ENCODE peak calls at places on chromosome 17, in ten cellular contexts. H is A549, T is ovary, J is tibial nerve, S is suprapubic skin, L is sigmoid colon, K is K562, V is SK-N-SH, D is GM12878, M is stomach. R is an unnamed sample.

GRCh38 chr17:12406623-12407228 is 259.0 kb upstream of the MYOCD start:
- DNase-seq in H (no peak), T (no peak), J (no peak), S (no peak), L (no peak), K (no peak), V (no peak), D (no peak), M (no peak), R (no peak)

GRCh38 chr17:74497471-74497870 is 31.0 kb downstream of the CD300A start:
- DNase-seq in H (no peak), T (no peak), J (no peak), S (peak; percentile 52), L (peak; percentile 50), K (peak; percentile 1), V (no peak), D (no peak), M (no peak), R (no peak)

GRCh38 chr17:79812206-79812968 is 15.5 kb upstream of the CBX8 start:
- DNase-seq in H (no peak), T (no peak), J (no peak), S (no peak), L (no peak), K (no peak), V (peak; percentile 48), D (no peak), M (no peak), R (no peak)

GRCh38 chr17:13346996-13347762 is 254.6 kb downstream of the HS3ST3A1 start:
- DNase-seq in H (no peak), T (no peak), J (no peak), S (no peak), L (no peak), K (no peak), V (no peak), D (no peak), M (no peak), R (no peak)

GRCh38 chr17:10292057-10292931 is 80.5 kb downstream of the MYH13 start:
- DNase-seq in H (no peak), T (peak; percentile 28), J (no peak), S (no peak), L (peak; percentile 80), K (no peak), V (no peak), D (peak; percentile 20), M (no peak), R (peak; percentile 11)

GRCh38 chr17:59534583-59534982 is 30.8 kb upstream of the DHX40 start:
- DNase-seq in H (peak; percentile 56), T (no peak), J (no peak), S (no peak), L (no peak), K (peak; percentile 23), V (peak; percentile 58), D (no peak), M (no peak), R (no peak)

GRCh38 chr17:71180801-71181385 is 939.9 kb upstream of the SOX9 start:
- DNase-seq in H (no peak), T (no peak), J (no peak), S (no peak), L (peak; percentile 82), K (no peak), V (peak; percentile 33), D (no peak), M (no peak), R (peak; percentile 75)

GRCh38 chr17:19943599-19943998 is 34.0 kb downstream of the AKAP10 start:
- DNase-seq in H (no peak), T (no peak), J (no peak), S (no peak), L (no peak), K (no peak), V (no peak), D (no peak), M (no peak), R (no peak)

GRCh38 chr17:72497915-72498314 is 377.1 kb downstream of the SOX9 start:
- DNase-seq in H (no peak), T (no peak), J (no peak), S (no peak), L (no peak), K (no peak), V (no peak), D (no peak), M (no peak), R (no peak)

GRCh38 chr17:4536742-4537411 is 18.3 kb downstream of the MYBBP1A start:
- DNase-seq in H (no peak), T (no peak), J (no peak), S (no peak), L (no peak), K (no peak), V (no peak), D (no peak), M (no peak), R (no peak)

GRCh38 chr17:66625321-66625767 is 209.6 kb upstream of the CACNG5 start:
- DNase-seq in H (peak; percentile 85), T (no peak), J (no peak), S (no peak), L (no peak), K (peak; percentile 23), V (peak; percentile 63), D (no peak), M (no peak), R (no peak)

GRCh38 chr17:31595076-31595475 is 203.6 kb downstream of the RAB11FIP4 start:
- DNase-seq in H (no peak), T (no peak), J (no peak), S (peak; percentile 52), L (no peak), K (no peak), V (no peak), D (no peak), M (no peak), R (no peak)

GRCh38 chr17:66549312-66549705 is 246.9 kb downstream of the PRKCA start:
- DNase-seq in H (no peak), T (no peak), J (no peak), S (no peak), L (no peak), K (no peak), V (no peak), D (no peak), M (no peak), R (no peak)

GRCh38 chr17:47220531-47220999 is 11.4 kb downstream of the MYL4 start:
- DNase-seq in H (no peak), T (no peak), J (no peak), S (peak; percentile 41), L (no peak), K (no peak), V (no peak), D (no peak), M (no peak), R (no peak)

GRCh38 chr17:34412022-34412421 is 49.0 kb upstream of the CCL1 start:
- DNase-seq in H (no peak), T (no peak), J (no peak), S (no peak), L (no peak), K (no peak), V (no peak), D (no peak), M (no peak), R (no peak)

GRCh38 chr17:39264119-39264518 is 38.4 kb upstream of the STAC2 start:
- DNase-seq in H (no peak), T (no peak), J (peak; percentile 71), S (no peak), L (no peak), K (no peak), V (no peak), D (no peak), M (no peak), R (no peak)

GRCh38 chr17:60604686-60605334 is 4.8 kb downstream of the PPM1D start:
- DNase-seq in H (no peak), T (no peak), J (no peak), S (no peak), L (no peak), K (no peak), V (no peak), D (no peak), M (no peak), R (no peak)

GRCh38 chr17:64153565-64153964 is 23.6 kb upstream of the ERN1 start:
- DNase-seq in H (no peak), T (no peak), J (no peak), S (no peak), L (no peak), K (no peak), V (no peak), D (no peak), M (no peak), R (no peak)
- TF ChIP-seq EP300 in H (no peak), T (no peak), J (no peak), S (no peak), L (no peak), K (no peak), V (no peak), D (no peak), M (no peak), R (no peak)

GRCh38 chr17:37368577-37368976 is 7.2 kb upstream of the C17orf78 start:
- DNase-seq in H (no peak), T (no peak), J (no peak), S (no peak), L (no peak), K (no peak), V (no peak), D (no peak), M (no peak), R (no peak)
- TF ChIP-seq EP300 in H (no peak), T (no peak), J (no peak), S (no peak), L (no peak), K (no peak), V (no peak), D (no peak), M (no peak), R (no peak)

DNA sequence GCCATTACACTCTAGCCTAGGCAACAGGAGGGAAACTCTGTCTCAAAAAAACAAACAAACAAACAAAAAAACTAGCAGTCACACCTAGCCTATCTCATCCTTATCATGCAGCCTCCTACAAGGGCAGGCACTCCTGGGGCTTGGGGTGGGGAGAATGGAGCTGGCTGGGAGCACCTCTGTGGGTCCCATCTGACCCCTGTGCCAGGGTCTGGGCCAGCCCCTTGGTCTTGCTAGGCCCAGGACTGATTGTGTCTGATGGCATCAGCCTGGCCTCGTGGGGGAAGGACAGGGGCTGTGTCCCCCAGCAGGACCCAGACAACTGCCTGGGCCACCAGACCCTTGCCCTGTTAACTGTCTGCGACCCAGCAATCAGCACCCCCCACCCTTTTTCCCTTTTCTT is 49.8 kb downstream of the SREBF1 start:
- DNase-seq in H (no peak), T (no peak), J (no peak), S (no peak), L (no peak), K (no peak), V (no peak), D (no peak), M (no peak), R (no peak)
- TF ChIP-seq EP300 in H (no peak), T (no peak), J (no peak), S (no peak), L (no peak), K (no peak), V (no peak), D (no peak), M (no peak), R (no peak)

DNA sequence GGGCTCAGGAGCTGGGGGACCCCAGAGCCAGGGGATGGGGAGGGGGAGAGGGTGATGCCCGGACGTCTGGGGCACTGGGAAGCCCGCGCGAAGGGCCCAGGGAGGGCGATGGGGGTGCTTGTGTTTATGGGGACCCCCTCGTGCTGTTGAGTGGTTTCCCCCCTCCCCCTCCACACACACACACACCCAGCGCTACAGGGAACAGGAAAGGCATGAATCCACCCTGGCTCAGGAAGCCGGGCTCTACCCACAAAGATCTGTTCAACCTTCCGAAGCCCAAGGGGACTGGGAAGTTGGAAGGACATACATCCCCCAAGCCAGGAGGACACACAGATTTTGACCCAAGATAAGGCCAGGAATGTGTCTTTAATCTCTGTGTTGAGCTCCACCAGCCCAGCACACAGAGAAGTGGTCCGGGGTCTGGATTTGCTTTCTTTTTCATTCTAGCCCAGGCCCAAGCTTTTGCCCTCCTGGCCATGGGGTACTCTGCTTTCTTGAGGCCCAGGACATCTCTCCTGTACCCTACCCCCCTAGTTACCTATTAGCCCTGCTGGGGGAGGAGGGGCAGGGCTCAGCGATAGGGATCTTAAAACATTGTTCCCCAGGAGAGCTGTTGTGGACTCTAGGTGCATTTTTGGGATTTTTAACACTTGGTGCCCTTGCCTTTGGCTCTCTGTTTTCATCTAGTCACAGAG is 1.2 kb downstream of the UBALD2 start:
- DNase-seq in H (peak; percentile 52), T (peak; percentile 40), J (no peak), S (no peak), L (no peak), K (no peak), V (peak; percentile 50), D (no peak), M (no peak), R (peak; percentile 47)
- TF ChIP-seq EP300 in H (no peak), T (no peak), J (no peak), S (no peak), L (no peak), K (no peak), V (no peak), D (no peak), M (no peak), R (no peak)

R was measured in transverse colon.